ENCODE peak calls at places on chromosomes 16 and 17, in four cellular contexts. K is activated CD8-positive, alpha-beta memory T cell treated with anti-CD3 and anti-CD28 coated beads for 48 hours; B is frontal cortex; F is heart right ventricle. H is an unnamed sample.

GRCh38 chr17:20196314-20196713 is 187.2 kb downstream of the SPECC1 start:
- DNase-seq in K (no peak), B (no peak), F (no peak), H (no peak)

GRCh38 chr16:9049241-9049640 is 42.2 kb upstream of the HAPSTR1 start:
- DNase-seq in K (no peak), B (no peak), F (no peak), H (no peak)

GRCh38 chr16:82524939-82525338 is 101.8 kb upstream of the CDH13 start:
- DNase-seq in K (no peak), B (no peak), F (no peak), H (no peak)

GRCh38 chr16:85199069-85199725 is 86.9 kb upstream of the CIBAR2 start:
- DNase-seq in K (no peak), B (no peak), F (no peak), H (no peak)

GRCh38 chr16:68760671-68761275 is 23.7 kb downstream of the CDH1 start:
- DNase-seq in K (no peak), B (no peak), F (no peak), H (peak; percentile 41)

GRCh38 chr17:49035470-49036269 is 38.5 kb downstream of the IGF2BP1 start:
- DNase-seq in K (peak; percentile 8), B (no peak), F (peak; percentile 50), H (peak; percentile 60)

GRCh38 chr17:146546-146945 is 9.2 kb downstream of the SCGB1C2 start:
- DNase-seq in K (no peak), B (no peak), F (no peak), H (no peak)

GRCh38 chr16:2064368-2064945 is 16.7 kb downstream of the TSC2 start:
- DNase-seq in K (no peak), B (no peak), F (no peak), H (no peak)

GRCh38 chr17:28272166-28272565 is 46.8 kb upstream of the TMEM97 start:
- DNase-seq in K (no peak), B (no peak), F (no peak), H (no peak)

GRCh38 chr17:77214743-77215142 is 74.0 kb downstream of the SEC14L1 start:
- DNase-seq in K (no peak), B (peak; percentile 50), F (no peak), H (peak; percentile 40)

GRCh38 chr17:61209099-61209439 is 190.6 kb upstream of the TBX2 start:
- DNase-seq in K (no peak), B (no peak), F (no peak), H (no peak)

GRCh38 chr16:29641561-29641960 is 21.5 kb upstream of the SPN start:
- DNase-seq in K (no peak), B (no peak), F (no peak), H (no peak)

GRCh38 chr17:63436523-63437110 is 9.5 kb downstream of the CYB561 start:
- DNase-seq in K (no peak), B (no peak), F (no peak), H (no peak)

GRCh38 chr17:50564916-50565315 is 4.4 kb downstream of the CACNA1G start:
- DNase-seq in K (no peak), B (no peak), F (peak; percentile 73), H (peak; percentile 48)

GRCh38 chr17:13492351-13493122 is 109.2 kb downstream of the HS3ST3A1 start:
- DNase-seq in K (no peak), B (no peak), F (no peak), H (no peak)

GRCh38 chr17:35590249-35590824 is 3.2 kb downstream of the AP2B1 start:
- DNase-seq in K (no peak), B (no peak), F (no peak), H (no peak)

GRCh38 chr17:29177541-29177870 is 2.7 kb downstream of the MYO18A start:
- DNase-seq in K (no peak), B (no peak), F (no peak), H (no peak)

GRCh38 chr17:42843358-42843934 is 934 bp upstream of the AOC2 start:
- DNase-seq in K (no peak), B (peak; percentile 72), F (no peak), H (no peak)

GRCh38 chr17:6505425-6506142 is 50.8 kb downstream of the PITPNM3 start:
- DNase-seq in K (no peak), B (no peak), F (no peak), H (no peak)

GRCh38 chr16:49491111-49491670 is 117.6 kb downstream of the C16orf78 start:
- DNase-seq in K (no peak), B (no peak), F (no peak), H (no peak)

GRCh38 chr16:68416057-68417046 is 32.0 kb downstream of the SMPD3 start:
- DNase-seq in K (no peak), B (no peak), F (no peak), H (peak; percentile 66)

GRCh38 chr16:11285842-11286241 is 4.7 kb upstream of the PRM1 start:
- DNase-seq in K (no peak), B (no peak), F (no peak), H (no peak)

GRCh38 chr16:89586853-89587252 is 11.3 kb downstream of the CPNE7 start:
- DNase-seq in K (no peak), B (no peak), F (no peak), H (peak; percentile 54)

H was measured in transverse colon.